ENCODE peak calls at places on chromosomes 3 and 15, in six cellular contexts. L is GM23338, W is cardiac muscle cell, A is esophagus muscularis mucosa, V is upper lobe of left lung, C is nephron progenitor cell. Y is an unnamed sample.

GRCh38 chr3:53996153-53996861 is 104.6 kb upstream of the SELENOK start:
- DNase-seq in L (peak), W (no peak), V (no peak), A (no peak), C (no peak), Y (peak)

GRCh38 chr3:152870027-152870426 is 35.1 kb downstream of the P2RY1 start:
- DNase-seq in A (no peak), V (no peak), C (no peak), L (no peak), W (no peak), Y (no peak)

GRCh38 chr15:42759093-42759492 is 22.2 kb upstream of the CDAN1 start:
- DNase-seq in W (no peak), V (no peak), A (no peak), L (peak), C (no peak), Y (no peak)

GRCh38 chr3:70744536-70744935 is 432.1 kb upstream of the MDFIC2 start:
- DNase-seq in L (no peak), C (no peak), W (no peak), A (no peak), V (no peak), Y (no peak)

GRCh38 chr3:182683335-182684257 is 109.7 kb upstream of the ATP11B start:
- DNase-seq in L (peak), A (no peak), V (no peak), C (peak), W (peak), Y (no peak)

GRCh38 chr3:185087419-185087818 is 65.4 kb downstream of the C3orf70 start:
- DNase-seq in C (no peak), A (no peak), V (no peak), W (no peak), L (no peak), Y (no peak)

GRCh38 chr3:126620743-126621142 is 34.2 kb downstream of the TXNRD3 start:
- DNase-seq in L (no peak), V (no peak), C (no peak), W (no peak), A (no peak), Y (no peak)

GRCh38 chr3:42762046-42762724 is 10.9 kb downstream of the CCDC13 start:
- DNase-seq in W (no peak), V (no peak), A (peak), L (no peak), C (no peak), Y (no peak)

GRCh38 chr3:173869786-173870185 is 472.2 kb downstream of the NLGN1 start:
- DNase-seq in C (no peak), A (no peak), L (no peak), W (no peak), V (no peak), Y (no peak)

GRCh38 chr3:178518660-178519396 is 17.4 kb upstream of the KCNMB2 start:
- DNase-seq in A (no peak), V (no peak), W (no peak), C (no peak), L (no peak), Y (no peak)

GRCh38 chr3:57059416-57059815 is 1.0 kb upstream of the SPATA12 start:
- DNase-seq in W (no peak), L (no peak), C (no peak), A (no peak), V (no peak), Y (no peak)

GRCh38 chr3:172839679-172840078 is 89.2 kb downstream of the ECT2 start:
- DNase-seq in V (no peak), W (no peak), L (no peak), C (no peak), A (no peak), Y (no peak)

GRCh38 chr15:43132830-43133428 is 457 bp upstream of the TMEM62 start:
- DNase-seq in C (peak), A (no peak), W (no peak), V (peak), L (no peak), Y (peak)

GRCh38 chr15:25670025-25670554 is 193.0 kb downstream of the ATP10A start:
- DNase-seq in V (no peak), C (peak), L (peak), W (peak), A (no peak), Y (peak)

GRCh38 chr15:80579611-80580010 is 115.5 kb upstream of the ABHD17C start:
- DNase-seq in A (no peak), C (no peak), W (no peak), L (no peak), V (no peak), Y (no peak)

GRCh38 chr3:135992072-135992471 is 26.5 kb downstream of the PPP2R3A start:
- DNase-seq in C (no peak), A (no peak), V (no peak), W (no peak), L (no peak), Y (no peak)

GRCh38 chr3:11014752-11015151 is 22.2 kb downstream of the SLC6A1 start:
- DNase-seq in V (peak), L (no peak), W (no peak), C (no peak), A (no peak), Y (no peak)
- TF ChIP-seq CTCF in V (no peak), L (no peak), W (no peak), C (no peak), A (no peak), Y (no peak)

GRCh38 chr3:114144909-114145688 is 33.8 kb downstream of the DRD3 start:
- DNase-seq in V (no peak), A (no peak), C (no peak), W (no peak), L (no peak), Y (no peak)

GRCh38 chr3:114143817-114144216 is 35.0 kb downstream of the DRD3 start:
- DNase-seq in V (no peak), L (no peak), A (no peak), C (no peak), W (no peak), Y (no peak)

GRCh38 chr3:114152519-114153151 is 26.2 kb downstream of the DRD3 start:
- DNase-seq in W (peak), A (peak), V (peak), C (peak), L (peak), Y (peak)

GRCh38 chr3:114151091-114151490 is 27.8 kb downstream of the DRD3 start:
- DNase-seq in L (no peak), C (no peak), W (no peak), V (no peak), A (no peak), Y (no peak)

DNA sequence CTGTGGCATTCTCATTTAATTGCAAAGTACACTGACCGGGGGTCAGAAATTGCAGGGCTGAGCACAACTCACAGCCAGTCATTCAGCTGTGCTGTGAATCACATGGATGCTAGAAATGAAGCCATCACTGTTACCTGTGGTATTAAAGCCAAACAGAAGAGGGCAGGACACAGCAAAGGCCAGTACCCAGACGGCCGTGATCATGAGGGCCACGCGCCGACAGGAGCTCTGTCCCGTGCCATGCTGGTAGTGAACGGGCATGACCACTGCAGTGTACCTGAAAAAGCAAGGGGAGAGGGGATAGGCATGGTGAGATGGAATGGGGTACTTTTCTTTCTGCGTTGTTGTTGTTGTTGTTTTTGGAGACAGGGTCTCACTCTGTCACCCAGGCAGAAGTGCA is 31.6 kb downstream of the DRD3 start:
- DNase-seq in V (peak), L (peak), W (no peak), C (no peak), A (no peak), Y (no peak)
- TF ChIP-seq CTCF in V (no peak), L (peak), W (no peak), C (no peak), A (no peak), Y (no peak)

GRCh38 chr15:76642671-76643070 is 262.5 kb downstream of the SCAPER start:
- DNase-seq in W (no peak), C (no peak), V (no peak), L (peak), A (no peak), Y (no peak)
- TF ChIP-seq CTCF in W (peak), C (peak), V (no peak), L (peak), A (no peak), Y (no peak)

DNA sequence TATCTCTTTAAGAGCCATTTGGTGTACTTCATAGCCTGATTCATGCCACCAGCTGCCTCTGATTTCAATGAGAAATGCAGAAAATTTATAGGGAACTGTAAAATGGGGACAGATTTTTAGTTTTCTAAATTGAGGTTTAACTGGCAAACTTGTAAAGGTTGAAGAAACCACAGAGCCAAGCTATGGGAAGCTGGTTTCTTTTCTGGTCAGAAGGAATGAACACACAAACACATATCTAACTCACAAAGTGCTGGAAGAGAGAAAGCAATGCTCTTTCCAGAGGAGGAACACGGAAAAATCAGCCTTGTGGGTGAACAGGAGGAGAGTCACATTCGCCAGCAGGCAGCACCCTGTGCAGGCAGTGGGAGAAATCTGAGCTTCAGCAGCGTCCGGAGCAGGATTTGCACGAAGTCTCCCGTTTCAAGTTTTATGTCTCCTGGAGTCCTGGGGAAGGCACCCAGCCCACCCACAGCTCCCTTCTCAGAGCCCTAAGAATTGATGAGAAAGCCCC is 481 bp downstream of the MASP1 start:
- DNase-seq in L (peak), A (peak), W (peak), C (peak), V (no peak), Y (no peak)
- TF ChIP-seq CTCF in L (no peak), A (no peak), W (no peak), C (no peak), V (no peak), Y (no peak)

GRCh38 chr3:187738400-187739124 is 6.7 kb downstream of the BCL6 start:
- DNase-seq in V (peak), L (peak), A (peak), W (peak), C (peak), Y (peak)
- TF ChIP-seq CTCF in V (peak), L (peak), A (peak), W (peak), C (peak), Y (peak)

GRCh38 chr15:96344120-96344705 is 13.7 kb downstream of the NR2F2 start:
- DNase-seq in C (peak), L (peak), W (no peak), A (no peak), V (no peak), Y (no peak)

GRCh38 chr15:96347181-96348111 is 16.9 kb downstream of the NR2F2 start:
- DNase-seq in C (peak), V (peak), W (no peak), L (peak), A (no peak), Y (no peak)

GRCh38 chr15:96346409-96346808 is 15.9 kb downstream of the NR2F2 start:
- DNase-seq in A (no peak), W (no peak), L (no peak), V (no peak), C (no peak), Y (no peak)

GRCh38 chr15:96344706-96345559 is 14.4 kb downstream of the NR2F2 start:
- DNase-seq in A (no peak), V (peak), C (peak), L (peak), W (no peak), Y (no peak)

GRCh38 chr15:96345560-96346389 is 15.3 kb downstream of the NR2F2 start:
- DNase-seq in L (peak), W (peak), V (peak), C (peak), A (no peak), Y (peak)
- TF ChIP-seq CTCF in L (peak), W (peak), V (peak), C (peak), A (peak), Y (no peak)

GRCh38 chr15:64090527-64090926 is 3.1 kb downstream of the CIAO2A start:
- DNase-seq in V (no peak), L (no peak), W (no peak), A (no peak), C (no peak), Y (no peak)

GRCh38 chr15:64093627-64094417 is at the start of gene CIAO2A:
- DNase-seq in L (peak), W (peak), C (peak), A (peak), V (peak), Y (peak)

GRCh38 chr15:64092864-64093626 is 593 bp downstream of the CIAO2A start:
- DNase-seq in L (peak), A (no peak), C (peak), W (peak), V (no peak), Y (peak)

GRCh38 chr15:64089553-64090280 is 3.9 kb downstream of the CIAO2A start:
- DNase-seq in L (no peak), C (no peak), A (no peak), V (no peak), W (no peak), Y (no peak)

DNA sequence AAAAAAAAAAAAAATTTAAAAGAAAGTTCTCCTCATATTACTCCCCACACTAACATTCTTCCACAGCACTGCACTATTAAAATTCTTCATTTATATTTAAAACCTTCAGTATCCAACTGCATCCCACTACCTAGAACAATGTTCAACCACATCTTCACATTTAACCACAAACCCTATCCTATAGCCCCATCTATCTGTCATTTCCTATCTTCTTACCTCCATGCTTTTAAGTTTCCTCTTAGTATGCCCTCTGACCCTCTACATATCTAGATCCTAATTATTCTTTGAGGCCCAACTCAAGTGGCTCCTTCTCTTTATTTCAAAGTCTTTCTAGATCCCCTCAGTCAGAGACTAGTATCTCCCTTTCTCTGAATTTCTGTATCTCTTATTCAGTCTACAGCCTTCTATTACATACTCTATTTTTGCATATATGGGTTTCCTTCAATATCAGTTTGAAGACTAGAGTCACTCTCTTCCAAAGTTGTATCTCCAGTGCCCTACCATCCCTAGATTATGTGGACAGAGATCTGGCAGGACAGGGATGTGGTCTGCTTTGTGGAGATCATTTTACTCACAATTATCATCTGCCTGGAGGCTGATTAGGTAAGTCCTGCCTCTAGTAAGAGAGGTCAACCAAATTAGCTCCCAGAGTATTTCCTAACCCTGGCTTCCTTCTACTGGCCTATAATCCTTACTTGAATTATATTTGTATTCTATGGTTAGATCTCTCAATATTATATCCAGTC is 1.4 kb downstream of the CIAO2A start:
- DNase-seq in V (no peak), A (no peak), L (peak), C (no peak), W (no peak), Y (no peak)
- TF ChIP-seq CTCF in V (no peak), A (no peak), L (peak), C (no peak), W (no peak), Y (no peak)

GRCh38 chr3:5299146-5299545 is 111.6 kb downstream of the EDEM1 start:
- DNase-seq in V (no peak), W (no peak), C (no peak), A (no peak), L (no peak), Y (no peak)
- TF ChIP-seq CTCF in V (no peak), W (no peak), C (no peak), A (no peak), L (no peak), Y (no peak)

DNA sequence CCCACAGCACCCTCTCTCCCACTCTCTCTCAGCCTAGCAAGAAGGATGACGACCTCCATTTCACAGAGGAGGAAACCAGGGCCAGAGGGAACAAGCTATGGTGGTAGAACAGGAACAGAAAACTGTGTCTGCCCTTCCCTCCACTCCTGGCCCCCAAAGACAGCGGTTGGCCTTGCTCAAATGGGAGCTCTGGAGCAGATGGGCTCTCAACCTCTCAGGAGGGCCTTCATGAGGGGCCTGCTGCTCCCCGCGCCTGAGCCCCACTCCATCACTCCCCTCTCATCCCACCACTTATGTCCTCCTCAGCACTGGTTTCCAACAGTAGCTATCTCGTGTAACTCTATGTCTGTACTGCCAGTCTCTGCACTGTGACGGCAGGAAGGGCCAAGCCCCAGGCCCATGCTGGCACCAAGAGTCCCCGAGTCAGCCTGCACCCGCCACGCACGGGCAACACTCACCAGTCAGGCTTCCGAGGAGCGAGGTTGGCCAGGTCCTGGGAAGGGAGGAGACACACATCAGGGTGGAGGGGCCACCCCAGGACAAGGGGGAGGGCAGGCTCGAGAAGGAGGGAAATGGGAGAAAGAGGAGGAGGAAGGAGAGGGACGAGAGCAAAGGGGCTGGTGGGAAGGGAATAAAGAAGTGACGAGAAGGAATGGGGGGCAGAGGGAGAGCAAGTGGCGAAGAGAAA is 45.5 kb downstream of the PTH1R start:
- DNase-seq in W (no peak), A (no peak), L (no peak), C (no peak), V (no peak), Y (no peak)
- TF ChIP-seq CTCF in W (no peak), A (no peak), L (no peak), C (no peak), V (no peak), Y (no peak)

Y was measured in mucosa of descending colon.